ENCODE peak calls at places on chromosome 16, in four cellular contexts. W is T-helper 1 cell; Y is memory B cell; S is activated CD4-positive, alpha-beta memory T cell treated with anti-CD3 and anti-CD28 coated beads, Interleukin-2, amount 10 ng/mL, durations not matched to agents 7 days and 5 days. X is an unnamed sample.

GRCh38 chr16:71426880-71427615 is 14.8 kb downstream of the TLE7 start:
- DNase-seq in S (no peak), W (no peak), Y (no peak), X (no peak)

GRCh38 chr16:85457366-85457765 is 155.8 kb upstream of the GSE1 start:
- DNase-seq in S (no peak), W (no peak), Y (no peak), X (no peak)

GRCh38 chr16:27317320-27317719 is 3.5 kb downstream of the IL4R start:
- DNase-seq in W (no peak), Y (no peak), S (peak; percentile 28), X (no peak)

GRCh38 chr16:17138801-17139200 is 332.0 kb downstream of the XYLT1 start:
- DNase-seq in S (no peak), Y (no peak), W (no peak), X (no peak)

GRCh38 chr16:89493776-89494175 is 3.4 kb upstream of the ANKRD11 start:
- DNase-seq in Y (no peak), W (no peak), S (no peak), X (no peak)

GRCh38 chr16:49194499-49195260 is 87.0 kb downstream of the CBLN1 start:
- DNase-seq in S (no peak), Y (no peak), W (no peak), X (no peak)

GRCh38 chr16:24255446-24256352 is at the start of gene CACNG3:
- DNase-seq in Y (peak; percentile 13), W (peak; percentile 45), S (peak; percentile 69), X (peak; percentile 40)

GRCh38 chr16:74291577-74292208 is 4.9 kb upstream of the PSMD7 start:
- DNase-seq in S (no peak), W (no peak), Y (no peak), X (no peak)

GRCh38 chr16:24174504-24174903 is 81.6 kb upstream of the CACNG3 start:
- DNase-seq in W (no peak), S (no peak), Y (no peak), X (no peak)

GRCh38 chr16:75252946-75253911 is 1.8 kb upstream of the BCAR1 start:
- DNase-seq in Y (no peak), S (no peak), W (no peak), X (no peak)

GRCh38 chr16:11010576-11011221 is 66.3 kb downstream of the CLEC16A start:
- DNase-seq in W (no peak), S (no peak), Y (no peak), X (no peak)

GRCh38 chr16:10980811-10981210 is 36.4 kb downstream of the CLEC16A start:
- DNase-seq in W (no peak), S (no peak), Y (no peak), X (no peak)

GRCh38 chr16:88973007-88973410 is 4.0 kb downstream of the CBFA2T3 start:
- DNase-seq in Y (no peak), W (no peak), S (no peak), X (no peak)

GRCh38 chr16:89871895-89872294 is 1.5 kb upstream of the TCF25 start:
- DNase-seq in S (no peak), W (no peak), Y (no peak), X (no peak)

GRCh38 chr16:14564323-14564722 is 65.7 kb downstream of the PARN start:
- DNase-seq in W (no peak), Y (no peak), S (no peak), X (no peak)

GRCh38 chr16:24999856-25000447 is 15.2 kb downstream of the ARHGAP17 start:
- DNase-seq in Y (no peak), W (no peak), S (no peak), X (no peak)